ENCODE peak calls at places on chromosomes 6 and 20, in five cellular contexts. L is HCT116, F is H1, A is GM12878, J is HepG2. H is an unnamed sample.

GRCh38 chr6:12729467-12729866 is 12.9 kb downstream of the PHACTR1 start:
- DNase-seq in L (no peak), F (no peak), A (no peak), J (no peak), H (no peak)

GRCh38 chr6:46411798-46412197 is 79.5 kb downstream of the RCAN2 start:
- DNase-seq in L (no peak), F (no peak), A (no peak), J (no peak), H (no peak)

GRCh38 chr20:23152308-23152892 is 66.3 kb upstream of the CD93 start:
- DNase-seq in L (no peak), F (peak; percentile 27), A (no peak), J (peak; percentile 90), H (peak; percentile 88)

GRCh38 chr20:44731657-44732056 is 14.0 kb upstream of the KCNK15 start:
- DNase-seq in L (no peak), F (no peak), A (no peak), J (no peak), H (no peak)

GRCh38 chr6:155645328-155645727 is 189.7 kb upstream of the NOX3 start:
- DNase-seq in L (no peak), F (no peak), A (no peak), J (no peak), H (peak; percentile 81)

GRCh38 chr6:41464481-41464880 is 81.7 kb upstream of the FOXP4 start:
- DNase-seq in L (no peak), F (no peak), A (no peak), J (no peak), H (no peak)

GRCh38 chr6:23656257-23656731 is 469.7 kb upstream of the NRSN1 start:
- DNase-seq in L (no peak), F (no peak), A (no peak), J (no peak), H (no peak)

GRCh38 chr6:14383393-14384174 is 266.0 kb downstream of the CD83 start:
- DNase-seq in L (no peak), F (no peak), A (no peak), J (no peak), H (no peak)

GRCh38 chr6:44342489-44342888 is at the start of gene SPATS1:
- DNase-seq in L (no peak), F (peak; percentile 83), A (no peak), J (no peak), H (no peak)

GRCh38 chr6:131130546-131130925 is 4.7 kb upstream of the AKAP7 start:
- DNase-seq in L (no peak), F (no peak), A (no peak), J (no peak), H (no peak)

GRCh38 chr6:160881409-160881808 is 110.2 kb upstream of the MAP3K4 start:
- DNase-seq in L (no peak), F (no peak), A (no peak), J (no peak), H (no peak)

GRCh38 chr6:74161380-74161779 is 465.4 kb downstream of the CD109 start:
- DNase-seq in L (no peak), F (no peak), A (no peak), J (no peak), H (no peak)

GRCh38 chr20:13741879-13742278 is 42.8 kb downstream of the ESF1 start:
- DNase-seq in L (peak; percentile 3), F (no peak), A (no peak), J (no peak), H (no peak)

GRCh38 chr6:50851269-50851847 is 32.7 kb downstream of the TFAP2B start:
- DNase-seq in L (no peak), F (no peak), A (no peak), J (no peak), H (no peak)

GRCh38 chr20:9574182-9574581 is 59.8 kb downstream of the LAMP5 start:
- DNase-seq in L (no peak), F (no peak), A (no peak), J (no peak), H (no peak)

GRCh38 chr6:163945813-163946212 is 531.3 kb downstream of the QKI start:
- DNase-seq in L (no peak), F (no peak), A (no peak), J (no peak), H (no peak)

GRCh38 chr6:105432797-105433196 is 29.9 kb upstream of the PREP start:
- DNase-seq in L (peak; percentile 34), F (no peak), A (no peak), J (peak; percentile 10), H (peak; percentile 81)

GRCh38 chr6:71599366-71599765 is 287.0 kb upstream of the RIMS1 start:
- DNase-seq in L (no peak), F (no peak), A (no peak), J (no peak), H (no peak)

GRCh38 chr6:52984247-52984646 is 10.8 kb downstream of the GSTA4 start:
- DNase-seq in L (no peak), F (no peak), A (peak; percentile 31), J (no peak), H (no peak)

GRCh38 chr6:50520325-50520724 is 193.0 kb upstream of the TFAP2D start:
- DNase-seq in L (no peak), F (no peak), A (no peak), J (no peak), H (no peak)

GRCh38 chr6:147222160-147222838 is 18.1 kb downstream of the STXBP5 start:
- DNase-seq in L (no peak), F (no peak), A (no peak), J (peak; percentile 30), H (peak; percentile 47)

GRCh38 chr6:32173051-32173727 is 2.7 kb downstream of the AGPAT1 start:
- DNase-seq in L (no peak), F (no peak), A (no peak), J (no peak), H (no peak)

GRCh38 chr6:11241793-11242201 is 9.3 kb upstream of the NEDD9 start:
- DNase-seq in L (no peak), F (peak; percentile 91), A (no peak), J (peak; percentile 86), H (peak; percentile 41)
- TF ChIP-seq MAX in L (no peak), F (peak; percentile 95), A (no peak), J (peak; percentile 96), H (no peak)

DNA sequence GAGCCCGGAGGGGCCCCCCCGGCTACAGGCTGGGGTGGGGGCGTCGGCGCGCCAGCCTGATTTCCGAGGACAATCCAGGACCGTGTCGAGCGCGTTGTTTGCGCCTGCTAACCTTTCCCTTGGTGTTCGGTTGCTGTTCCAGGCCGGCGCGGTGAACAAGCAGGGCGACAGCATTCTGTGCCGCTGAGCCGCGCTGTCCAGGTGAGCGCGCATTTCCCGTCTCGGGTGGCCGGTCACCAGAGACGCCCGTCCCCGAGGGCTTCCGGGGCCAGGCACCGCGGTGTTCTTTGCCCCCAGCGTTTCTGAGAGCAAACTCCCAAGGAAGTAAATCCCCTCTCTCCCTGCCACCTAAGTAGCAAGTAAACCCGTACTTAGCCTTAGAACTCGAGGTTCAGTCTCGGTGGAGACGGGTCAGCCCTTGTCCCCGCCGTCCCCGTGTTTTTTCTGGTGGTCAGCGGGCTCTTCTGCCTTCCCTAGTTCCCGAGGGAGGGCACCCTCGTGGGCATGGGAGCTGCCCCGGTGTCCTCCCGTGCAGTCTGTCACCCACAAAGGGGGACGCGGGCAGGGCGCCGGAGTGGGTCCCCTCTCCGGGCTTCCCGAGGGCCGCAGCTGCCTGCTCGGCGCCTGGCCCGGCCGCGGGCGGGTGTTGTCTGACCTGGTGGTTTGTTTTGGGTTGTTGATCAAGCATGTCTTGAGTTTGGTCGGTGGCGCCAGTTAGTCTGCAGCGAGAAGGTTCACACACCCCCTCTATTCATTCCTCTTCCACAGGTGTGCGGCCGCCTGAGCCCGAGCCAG is 1.5 kb downstream of the ID4 start:
- DNase-seq in L (peak; percentile 33), F (peak; percentile 75), A (no peak), J (peak; percentile 95), H (no peak)
- TF ChIP-seq EZH2 in L (no peak), F (no peak), A (no peak), J (no peak), H (peak; percentile 83)

DNA sequence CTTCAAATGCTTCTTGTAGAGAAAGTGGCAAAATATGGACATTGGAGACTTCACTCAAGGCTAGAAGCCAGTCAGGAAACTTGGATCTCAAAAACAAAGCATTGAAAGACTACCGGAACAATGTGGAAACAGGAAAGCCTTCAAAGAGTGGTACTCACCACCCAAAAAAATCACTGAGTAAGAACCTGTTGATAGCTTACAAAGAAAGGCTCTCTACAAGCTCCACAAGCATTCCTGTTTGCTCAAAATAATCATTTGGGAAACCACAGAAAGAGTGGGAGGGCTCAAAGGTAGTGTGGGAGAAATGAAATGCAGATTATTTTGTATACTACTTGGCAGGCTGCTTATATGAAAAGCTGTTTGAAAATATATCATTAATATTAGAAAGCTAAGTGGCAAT is 9.5 kb upstream of the DST start:
- DNase-seq in L (no peak), F (no peak), A (no peak), J (peak; percentile 71), H (peak; percentile 74)
- H3K4me1 ChIP-seq in L (peaks cover 80% of the 10 kb centered on the region), F (no peaks in the 10 kb centered on the region), A (no peaks in the 10 kb centered on the region), J (peaks cover 60% of the 10 kb centered on the region), H (peaks cover 46% of the 10 kb centered on the region)

DNA sequence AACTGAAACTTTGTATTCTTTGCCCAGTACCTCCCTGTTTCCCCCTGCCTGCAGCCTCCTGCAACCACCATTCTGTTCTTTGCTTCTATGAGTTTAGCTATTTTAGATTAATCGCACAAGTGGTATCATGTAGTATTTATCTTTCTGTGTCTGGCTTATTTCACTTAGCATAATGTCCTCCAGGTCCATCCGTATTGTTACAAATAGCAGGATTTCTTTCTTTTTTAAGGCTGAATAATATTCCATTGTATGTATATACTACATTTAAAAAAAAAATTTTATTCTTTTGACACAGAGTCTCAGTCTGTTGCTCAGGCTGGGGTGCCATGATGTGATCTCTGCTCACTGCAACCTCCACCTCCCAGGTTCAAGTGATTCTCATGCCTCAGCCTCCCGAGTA is 4.5 kb downstream of the C6orf89 start:
- DNase-seq in L (no peak), F (no peak), A (no peak), J (no peak), H (no peak)
- TF ChIP-seq MAX in L (no peak), F (no peak), A (no peak), J (no peak), H (no peak)

GRCh38 chr6:1395941-1396908 is 6.8 kb downstream of the FOXF2 start:
- DNase-seq in L (no peak), F (no peak), A (no peak), J (no peak), H (no peak)

GRCh38 chr6:1395496-1395895 is 6.1 kb downstream of the FOXF2 start:
- DNase-seq in L (no peak), F (no peak), A (no peak), J (no peak), H (no peak)

GRCh38 chr6:1399085-1399780 is 9.9 kb downstream of the FOXF2 start:
- DNase-seq in L (no peak), F (no peak), A (no peak), J (no peak), H (no peak)

GRCh38 chr6:1394591-1395463 is 5.5 kb downstream of the FOXF2 start:
- DNase-seq in L (no peak), F (no peak), A (no peak), J (no peak), H (no peak)

GRCh38 chr6:1396952-1397868 is 7.8 kb downstream of the FOXF2 start:
- DNase-seq in L (peak; percentile 54), F (peak; percentile 82), A (peak; percentile 43), J (peak; percentile 31), H (peak; percentile 68)
- TF ChIP-seq EZH2 in L (no peak), F (no peak), A (no peak), J (no peak), H (no peak)

GRCh38 chr20:16580127-16580526 is 6.9 kb upstream of the KIF16B start:
- DNase-seq in L (no peak), F (no peak), A (no peak), J (no peak), H (no peak)
- H3K4me1 ChIP-seq in L (peaks cover 3% of the 10 kb centered on the region), F (peaks cover 7% of the 10 kb centered on the region), A (no peaks in the 10 kb centered on the region), J (peaks cover 21% of the 10 kb centered on the region), H (peaks cover 2% of the 10 kb centered on the region)